ENCODE peak calls at places on chromosomes 7 and 10, in five cellular contexts. B is left cardiac atrium; T is activated CD4-positive, alpha-beta T cell treated with anti-CD3 and anti-CD28 coated beads, Interleukin-2, amount 10 ng/mL, durations not matched to agents 24 days and 14 days; Q is amniotic stem cell; A is GM19239. N is an unnamed sample.

GRCh38 chr7:122689346-122690109 is 9.4 kb downstream of the RNF133 start:
- DNase-seq in B (no peak), T (no peak), Q (no peak), A (no peak), N (no peak)

GRCh38 chr10:31090894-31091607 is 59.4 kb upstream of the ZNF438 start:
- DNase-seq in B (no peak), T (peak), Q (no peak), A (no peak), N (no peak)

GRCh38 chr10:78407009-78407711 is 373.5 kb downstream of the RPS24 start:
- DNase-seq in B (peak), T (peak), Q (no peak), A (peak), N (peak)

GRCh38 chr7:102434039-102434481 is 685 bp downstream of the ORAI2 start:
- DNase-seq in B (no peak), T (peak), Q (no peak), A (no peak), N (no peak)

GRCh38 chr7:131011437-131011752 is 277.4 kb upstream of the KLF14 start:
- DNase-seq in B (no peak), T (peak), Q (no peak), A (no peak), N (no peak)

GRCh38 chr7:22563115-22563514 is 63.1 kb upstream of the STEAP1B start:
- DNase-seq in B (peak), T (peak), Q (no peak), A (no peak), N (no peak)

GRCh38 chr10:100146398-100146797 is 39.4 kb downstream of the ERLIN1 start:
- DNase-seq in B (no peak), T (no peak), Q (no peak), A (no peak), N (no peak)

GRCh38 chr10:50508315-50509051 is 115.3 kb downstream of the SGMS1 start:
- DNase-seq in B (no peak), T (peak), Q (no peak), A (peak), N (no peak)

GRCh38 chr7:139574618-139575337 is 51.3 kb downstream of the CLEC2L start:
- DNase-seq in B (no peak), T (no peak), Q (no peak), A (no peak), N (no peak)

GRCh38 chr7:98091061-98091460 is 15.6 kb upstream of the LMTK2 start:
- DNase-seq in B (no peak), T (no peak), Q (no peak), A (no peak), N (no peak)

GRCh38 chr10:124324856-124325657 is 93.7 kb downstream of the OAT start:
- DNase-seq in B (no peak), T (no peak), Q (no peak), A (no peak), N (no peak)

GRCh38 chr10:11794566-11794965 is 28.6 kb upstream of the PROSER2 start:
- DNase-seq in B (no peak), T (no peak), Q (no peak), A (no peak), N (no peak)

GRCh38 chr7:42699415-42700178 is 212.3 kb downstream of the C7orf25 start:
- DNase-seq in B (no peak), T (no peak), Q (no peak), A (no peak), N (no peak)

GRCh38 chr7:30184804-30185487 is 50.2 kb downstream of the MTURN start:
- DNase-seq in B (no peak), T (no peak), Q (no peak), A (no peak), N (no peak)

GRCh38 chr7:22586101-22586805 is 86.3 kb upstream of the STEAP1B start:
- DNase-seq in B (no peak), T (no peak), Q (no peak), A (no peak), N (no peak)

GRCh38 chr7:46129831-46130230 is 208.8 kb upstream of the IGFBP3 start:
- DNase-seq in B (no peak), T (no peak), Q (no peak), A (no peak), N (no peak)

GRCh38 chr10:68471063-68471585 is 649 bp downstream of the DNA2 start:
- DNase-seq in B (no peak), T (peak), Q (no peak), A (peak), N (no peak)

GRCh38 chr7:5625938-5626337 is 155.5 kb downstream of the RNF216 start:
- DNase-seq in B (no peak), T (no peak), Q (no peak), A (no peak), N (no peak)

GRCh38 chr7:66187894-66188293 is 17.2 kb upstream of the TPST1 start:
- DNase-seq in B (peak), T (no peak), Q (no peak), A (no peak), N (no peak)

GRCh38 chr10:48444266-48444665 is 137.8 kb downstream of the MAPK8 start:
- DNase-seq in B (no peak), T (no peak), Q (no peak), A (no peak), N (peak)

GRCh38 chr7:77727936-77728701 is 31.9 kb downstream of the RSBN1L start:
- DNase-seq in B (no peak), T (peak), Q (peak), A (no peak), N (no peak)

GRCh38 chr7:73976761-73977625 is 51.0 kb upstream of the ELN start:
- DNase-seq in B (no peak), T (no peak), Q (no peak), A (no peak), N (no peak)

GRCh38 chr10:101536800-101537199 is 51.3 kb downstream of the POLL start:
- DNase-seq in B (no peak), T (no peak), Q (no peak), A (no peak), N (no peak)

GRCh38 chr7:44849277-44850210 is 1.7 kb upstream of the H2AZ2 start:
- DNase-seq in B (no peak), T (no peak), Q (no peak), A (no peak), N (no peak)

GRCh38 chr7:117873056-117873932 is at the start of gene CTTNBP2:
- DNase-seq in B (peak), T (peak), Q (peak), A (no peak), N (peak)

GRCh38 chr7:42227931-42228591 is 8.9 kb downstream of the GLI3 start:
- DNase-seq in B (peak), T (no peak), Q (no peak), A (no peak), N (no peak)

GRCh38 chr7:16399916-16400895 is 21.1 kb downstream of the CRPPA start:
- DNase-seq in B (no peak), T (no peak), Q (no peak), A (no peak), N (no peak)

N was measured in frontal cortex.